ENCODE peak calls at places on chromosomes 13 and 19, in seven cellular contexts. P, O, Q, K, D, C and R are unnamed samples.

GRCh38 chr13:21342699-21343442 is 116.2 kb downstream of the ZDHHC20 start:
- DNase-seq in P (no peak), O (no peak), Q (no peak), K (no peak), D (no peak), C (no peak), R (no peak)

GRCh38 chr19:55703790-55704215 is 28.8 kb downstream of the EPN1 start:
- DNase-seq in P (peak; percentile 77), O (no peak), Q (no peak), K (no peak), D (peak; percentile 15), C (no peak), R (no peak)

GRCh38 chr19:18894254-18895037 is 1.5 kb downstream of the CERS1 start:
- DNase-seq in P (no peak), O (no peak), Q (peak; percentile 36), K (no peak), D (peak; percentile 85), C (no peak), R (peak; percentile 81)

GRCh38 chr13:45055198-45055901 is 65.0 kb upstream of the GTF2F2 start:
- DNase-seq in P (no peak), O (peak; percentile 73), Q (no peak), K (no peak), D (no peak), C (no peak), R (no peak)

GRCh38 chr19:54959840-54960239 is 6.3 kb upstream of the NLRP2 start:
- DNase-seq in P (no peak), O (no peak), Q (no peak), K (no peak), D (no peak), C (no peak), R (no peak)

GRCh38 chr13:50156140-50156539 is 140.9 kb downstream of the KCNRG start:
- DNase-seq in P (no peak), O (peak; percentile 64), Q (no peak), K (no peak), D (no peak), C (no peak), R (no peak)

GRCh38 chr13:98307392-98307743 is 130.3 kb upstream of the RNF113B start:
- DNase-seq in P (no peak), O (no peak), Q (no peak), K (no peak), D (no peak), C (no peak), R (no peak)

GRCh38 chr13:113211774-113212173 is 2.4 kb downstream of the CUL4A start:
- DNase-seq in P (no peak), O (no peak), Q (no peak), K (peak; percentile 41), D (peak; percentile 51), C (no peak), R (peak; percentile 67)

GRCh38 chr19:6519289-6519688 is 11.5 kb upstream of the TNFSF9 start:
- DNase-seq in P (no peak), O (peak; percentile 36), Q (no peak), K (no peak), D (no peak), C (no peak), R (no peak)

GRCh38 chr13:109949395-109949794 is 163.0 kb upstream of the IRS2 start:
- DNase-seq in P (no peak), O (peak; percentile 26), Q (no peak), K (no peak), D (no peak), C (no peak), R (no peak)

GRCh38 chr13:112236539-112237197 is 139.5 kb upstream of the SPACA7 start:
- DNase-seq in P (no peak), O (no peak), Q (no peak), K (no peak), D (no peak), C (no peak), R (no peak)

GRCh38 chr13:73883162-73883561 is 251.0 kb downstream of the KLF12 start:
- DNase-seq in P (no peak), O (no peak), Q (no peak), K (no peak), D (no peak), C (no peak), R (no peak)

GRCh38 chr13:50080856-50081105 is 65.5 kb downstream of the KCNRG start:
- DNase-seq in P (no peak), O (no peak), Q (no peak), K (no peak), D (no peak), C (no peak), R (no peak)

GRCh38 chr19:7808108-7808507 is 21.9 kb upstream of the EVI5L start:
- DNase-seq in P (no peak), O (no peak), Q (no peak), K (no peak), D (no peak), C (no peak), R (no peak)

GRCh38 chr13:50126378-50127016 is 111.3 kb downstream of the KCNRG start:
- DNase-seq in P (no peak), O (no peak), Q (no peak), K (peak; percentile 29), D (peak; percentile 48), C (no peak), R (no peak)

GRCh38 chr13:90365130-90365529 is 982.4 kb upstream of the MIR17HG start:
- DNase-seq in P (no peak), O (no peak), Q (no peak), K (no peak), D (no peak), C (no peak), R (no peak)
- TF ChIP-seq CTCF in P (no peak), O (peak; percentile 27), Q (no peak), K (no peak), D (peak; percentile 31), C (peak; percentile 56), R (peak; percentile 53)

DNA sequence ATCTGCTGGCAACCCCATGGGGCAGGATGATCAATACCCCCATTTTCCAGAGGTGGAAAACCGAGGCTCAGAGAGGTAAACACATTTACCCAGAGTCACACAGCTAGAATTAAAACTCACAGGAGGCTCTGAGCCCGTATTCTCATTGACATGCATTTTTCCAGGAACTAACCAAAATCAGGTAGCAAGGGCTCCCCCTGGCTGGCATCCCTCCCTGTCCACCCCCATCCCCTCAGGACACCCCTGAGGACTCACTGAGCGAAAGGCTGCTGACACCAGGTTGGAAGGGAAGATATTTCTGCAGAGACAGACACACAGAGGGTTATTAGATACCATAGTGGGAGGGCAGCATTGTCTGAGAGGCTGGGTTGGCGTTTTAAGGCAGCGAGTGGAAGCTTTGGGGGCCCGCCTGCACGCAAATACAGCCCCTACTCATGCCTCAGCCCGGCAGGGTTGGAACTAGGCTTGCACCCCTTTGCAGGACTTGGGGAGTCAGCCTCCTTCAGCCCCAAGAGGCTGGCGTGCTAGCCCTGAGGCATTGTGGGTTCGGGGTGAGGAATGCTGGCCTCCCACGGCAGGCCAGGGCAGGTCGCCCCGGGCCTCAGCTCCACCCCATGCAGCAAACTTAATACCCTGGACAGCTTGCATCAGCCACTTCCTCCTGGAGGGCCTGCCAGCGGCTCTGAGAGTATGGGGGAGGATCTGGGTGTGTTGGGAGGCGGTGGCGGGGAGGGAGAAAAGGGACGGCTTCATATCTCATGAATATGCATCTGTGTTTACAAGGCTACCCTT is 3.9 kb downstream of the SLC1A5 start:
- DNase-seq in P (peak; percentile 66), O (peak; percentile 78), Q (peak; percentile 39), K (peak; percentile 92), D (peak; percentile 74), C (peak; percentile 76), R (peak; percentile 96)
- TF ChIP-seq CTCF in P (no peak), O (peak; percentile 68), Q (no peak), K (peak; percentile 70), D (peak; percentile 56), C (peak; percentile 44), R (peak; percentile 58)

GRCh38 chr19:41541990-41542584 is 33.9 kb upstream of the CEACAM21 start:
- DNase-seq in P (peak; percentile 52), O (peak; percentile 24), Q (no peak), K (peak; percentile 53), D (peak; percentile 57), C (no peak), R (no peak)
- TF ChIP-seq CTCF in P (peak; percentile 51), O (peak; percentile 67), Q (no peak), K (peak; percentile 62), D (peak; percentile 61), C (peak; percentile 67), R (peak; percentile 49)

GRCh38 chr19:57244513-57244912 is 4.1 kb downstream of the ZNF805 start:
- DNase-seq in P (no peak), O (no peak), Q (no peak), K (no peak), D (no peak), C (peak; percentile 16), R (no peak)

GRCh38 chr19:57242821-57243220 is 2.4 kb downstream of the ZNF805 start:
- DNase-seq in P (no peak), O (no peak), Q (no peak), K (no peak), D (no peak), C (peak; percentile 27), R (peak; percentile 30)

GRCh38 chr19:57241181-57241580 is 749 bp downstream of the ZNF805 start:
- DNase-seq in P (no peak), O (peak; percentile 15), Q (no peak), K (no peak), D (no peak), C (no peak), R (peak; percentile 44)

GRCh38 chr19:57239982-57240310 is 486 bp upstream of the ZNF805 start:
- DNase-seq in P (no peak), O (no peak), Q (no peak), K (no peak), D (no peak), C (no peak), R (no peak)

DNA sequence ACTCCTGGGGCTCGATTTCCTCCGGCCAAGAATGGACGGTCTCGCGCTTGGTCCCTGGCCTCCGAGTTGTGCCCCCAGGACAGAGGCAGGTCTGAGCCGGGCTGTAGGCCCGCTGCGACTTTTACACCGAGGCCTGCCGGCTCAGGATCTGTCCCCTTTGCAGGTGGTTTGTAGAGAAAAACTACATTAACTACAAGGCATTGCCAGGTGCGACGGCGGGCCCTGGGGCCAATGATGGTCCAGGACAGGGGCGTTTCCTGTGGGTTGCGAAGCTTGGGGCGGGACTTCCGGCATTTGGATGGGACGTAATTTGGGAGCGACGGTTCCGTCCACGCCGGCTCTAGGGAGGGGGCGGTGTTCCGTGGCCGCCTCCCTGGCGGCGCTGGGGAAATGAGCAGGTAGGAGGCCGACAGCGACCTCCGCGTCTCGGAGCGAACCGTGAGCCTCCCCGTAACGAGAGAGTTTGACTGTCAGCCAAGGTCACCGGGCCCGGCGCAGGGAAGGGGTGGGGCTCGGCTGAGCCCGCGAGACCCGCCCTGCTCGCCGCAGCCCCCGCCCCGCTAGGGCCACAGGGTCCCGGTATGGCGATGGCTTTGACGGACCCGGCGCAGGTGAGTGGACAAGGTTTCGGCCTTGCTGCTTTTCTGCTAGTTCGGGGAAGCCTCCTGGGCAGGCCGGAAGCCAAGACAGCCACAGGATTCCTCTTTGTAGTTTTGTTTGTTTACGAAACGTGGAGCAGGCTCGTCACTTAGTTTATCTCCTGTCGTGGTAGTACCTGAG is at the start of gene ZNF805:
- DNase-seq in P (peak; percentile 96), O (peak; percentile 90), Q (peak; percentile 85), K (peak; percentile 96), D (peak; percentile 96), C (peak; percentile 93), R (peak; percentile 96)
- TF ChIP-seq CTCF in P (peak; percentile 13), O (peak; percentile 18), Q (no peak), K (peak; percentile 7), D (no peak), C (no peak), R (no peak)

GRCh38 chr13:30510811-30511371 is 45.2 kb upstream of the HMGB1 start:
- DNase-seq in P (no peak), O (no peak), Q (no peak), K (no peak), D (no peak), C (no peak), R (peak; percentile 53)
- TF ChIP-seq CTCF in P (no peak), O (no peak), Q (no peak), K (no peak), D (no peak), C (no peak), R (no peak)

GRCh38 chr19:23996549-23996948 is 81.9 kb downstream of the ZNF726 start:
- DNase-seq in P (no peak), O (no peak), Q (no peak), K (peak; percentile 10), D (peak; percentile 23), C (no peak), R (no peak)
- TF ChIP-seq CTCF in P (peak; percentile 4), O (peak; percentile 44), Q (peak; percentile 40), K (peak; percentile 53), D (peak; percentile 38), C (peak; percentile 57), R (peak; percentile 8)